ENCODE peak calls at places on chromosomes 2 and 18, in four cellular contexts. One of them, this sample, is unnamed.

GRCh38 chr18:79712206-79712857 is 32.7 kb downstream of the CTDP1 start:
- DNase-seq in A549: no peak
- DNase-seq in GM12878: no peak
- DNase-seq in HepG2: no peak
- DNase-seq in this sample: no peak

GRCh38 chr2:9467687-9468086 is 6.7 kb upstream of the IAH1 start:
- DNase-seq in A549: no peak
- DNase-seq in GM12878: no peak
- DNase-seq in HepG2: no peak
- DNase-seq in this sample: no peak

GRCh38 chr18:6482198-6482977 is 67.7 kb upstream of the L3MBTL4 start:
- DNase-seq in A549: peak
- DNase-seq in GM12878: no peak
- DNase-seq in HepG2: peak
- DNase-seq in this sample: peak

GRCh38 chr2:240325006-240325653 is 110.3 kb upstream of the GPC1 start:
- DNase-seq in A549: no peak
- DNase-seq in GM12878: no peak
- DNase-seq in HepG2: no peak
- DNase-seq in this sample: no peak

GRCh38 chr2:83112863-83113262 is 1346.2 kb downstream of the SUCLG1 start:
- DNase-seq in A549: no peak
- DNase-seq in GM12878: no peak
- DNase-seq in HepG2: no peak
- DNase-seq in this sample: no peak

GRCh38 chr18:32049393-32050161 is 31.0 kb downstream of the RNF125 start:
- DNase-seq in A549: no peak
- DNase-seq in GM12878: no peak
- DNase-seq in HepG2: no peak
- DNase-seq in this sample: no peak

GRCh38 chr2:237451582-237452469 is 35.2 kb upstream of the MLPH start:
- DNase-seq in A549: no peak
- DNase-seq in GM12878: no peak
- DNase-seq in HepG2: no peak
- DNase-seq in this sample: no peak

GRCh38 chr18:11411021-11411420 is 198.4 kb upstream of the SLC35G4 start:
- DNase-seq in A549: no peak
- DNase-seq in GM12878: no peak
- DNase-seq in HepG2: no peak
- DNase-seq in this sample: no peak

GRCh38 chr2:26164231-26164630 is 8.7 kb upstream of the GAREM2 start:
- DNase-seq in A549: no peak
- DNase-seq in GM12878: no peak
- DNase-seq in HepG2: no peak
- DNase-seq in this sample: no peak

GRCh38 chr2:157192445-157193423 is 64.8 kb upstream of the GALNT5 start:
- DNase-seq in A549: no peak
- DNase-seq in GM12878: no peak
- DNase-seq in HepG2: no peak
- DNase-seq in this sample: no peak

GRCh38 chr2:31539505-31539904 is 41.2 kb downstream of the SRD5A2 start:
- DNase-seq in A549: no peak
- DNase-seq in GM12878: no peak
- DNase-seq in HepG2: no peak
- DNase-seq in this sample: no peak

GRCh38 chr18:71336811-71337210 is 1048.0 kb downstream of the SOCS6 start:
- DNase-seq in A549: no peak
- DNase-seq in GM12878: no peak
- DNase-seq in HepG2: no peak
- DNase-seq in this sample: no peak

GRCh38 chr2:160246356-160246755 is 46.3 kb upstream of the ITGB6 start:
- DNase-seq in A549: no peak
- DNase-seq in GM12878: no peak
- DNase-seq in HepG2: no peak
- DNase-seq in this sample: no peak

GRCh38 chr2:235050992-235051351 is 99.2 kb downstream of the SH3BP4 start:
- DNase-seq in A549: no peak
- DNase-seq in GM12878: no peak
- DNase-seq in HepG2: peak
- DNase-seq in this sample: peak

GRCh38 chr2:42567806-42568429 is 514 bp upstream of the MTA3 start:
- DNase-seq in A549: peak
- DNase-seq in GM12878: peak
- DNase-seq in HepG2: peak
- DNase-seq in this sample: no peak

GRCh38 chr2:37671816-37672103 is 318 bp upstream of the CDC42EP3 start:
- DNase-seq in A549: peak
- DNase-seq in GM12878: no peak
- DNase-seq in HepG2: no peak
- DNase-seq in this sample: no peak

GRCh38 chr18:2572892-2573291 is 1.5 kb downstream of the NDC80 start:
- DNase-seq in A549: no peak
- DNase-seq in GM12878: no peak
- DNase-seq in HepG2: no peak
- DNase-seq in this sample: peak

GRCh38 chr2:71347517-71347916 is 15.9 kb downstream of the ZNF638 start:
- DNase-seq in A549: no peak
- DNase-seq in GM12878: no peak
- DNase-seq in HepG2: no peak
- DNase-seq in this sample: peak

GRCh38 chr2:126754240-126755004 is 98.5 kb downstream of the GYPC start:
- DNase-seq in A549: no peak
- DNase-seq in GM12878: no peak
- DNase-seq in HepG2: no peak
- DNase-seq in this sample: no peak

GRCh38 chr2:14827226-14828023 is 194.9 kb downstream of the LRATD1 start:
- DNase-seq in A549: no peak
- DNase-seq in GM12878: no peak
- DNase-seq in HepG2: no peak
- DNase-seq in this sample: no peak

GRCh38 chr2:1556776-1557466 is 143.7 kb downstream of the TPO start:
- DNase-seq in A549: peak
- DNase-seq in GM12878: no peak
- DNase-seq in HepG2: peak
- DNase-seq in this sample: no peak

GRCh38 chr2:29006092-29006985 is 25.2 kb downstream of the TOGARAM2 start:
- DNase-seq in A549: no peak
- DNase-seq in GM12878: no peak
- DNase-seq in HepG2: no peak
- DNase-seq in this sample: no peak

GRCh38 chr2:218569038-218569431 is 396 bp downstream of the CNOT9 start:
- DNase-seq in A549: peak
- DNase-seq in GM12878: no peak
- DNase-seq in HepG2: peak
- DNase-seq in this sample: peak

GRCh38 chr2:9379372-9379725 is 44.0 kb downstream of the ITGB1BP1 start:
- DNase-seq in A549: no peak
- DNase-seq in GM12878: no peak
- DNase-seq in HepG2: no peak
- DNase-seq in this sample: no peak

GRCh38 chr2:229852565-229852964 is 69.2 kb downstream of the TRIP12 start:
- DNase-seq in A549: no peak
- DNase-seq in GM12878: peak
- DNase-seq in HepG2: no peak
- DNase-seq in this sample: peak

GRCh38 chr2:121709776-121710469 is 26.8 kb downstream of the NIFK start:
- DNase-seq in A549: no peak
- DNase-seq in GM12878: no peak
- DNase-seq in HepG2: no peak
- DNase-seq in this sample: no peak
- TF ChIP-seq EP300 in A549: no peak
- TF ChIP-seq EP300 in GM12878: no peak
- TF ChIP-seq EP300 in HepG2: no peak
- TF ChIP-seq EP300 in this sample: no peak

DNA sequence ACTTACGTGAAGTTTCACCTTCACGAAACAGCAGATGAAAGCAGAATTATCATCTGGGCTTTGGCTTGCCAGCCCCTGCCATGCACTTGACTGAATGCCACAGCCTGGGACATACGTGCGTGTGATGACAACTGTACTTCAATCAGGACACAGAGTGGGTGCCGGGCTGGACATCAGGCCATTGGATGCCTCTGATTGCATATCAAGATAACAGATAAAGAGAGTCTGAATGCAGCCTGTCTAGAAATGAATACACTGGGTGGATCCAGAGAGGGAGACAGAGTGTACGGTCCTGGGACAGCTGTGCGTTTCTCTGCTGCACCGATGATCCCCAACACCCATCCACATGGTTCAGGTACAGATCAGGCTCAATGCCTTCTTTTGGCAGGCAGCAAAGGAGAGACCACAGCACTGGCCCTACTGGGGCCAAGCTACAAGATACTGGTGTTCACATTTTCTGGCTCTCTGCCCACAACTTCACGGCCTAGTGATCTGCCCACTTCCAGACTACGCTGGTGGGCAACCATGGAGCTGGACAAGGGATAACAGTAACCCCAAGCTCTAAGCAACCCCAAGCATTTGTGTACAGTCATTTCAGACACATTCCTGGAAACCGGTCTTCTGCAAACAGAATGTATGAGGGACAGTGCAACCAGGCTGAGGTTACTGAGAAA is 35.6 kb downstream of the FBLN7 start:
- DNase-seq in A549: no peak
- DNase-seq in GM12878: no peak
- DNase-seq in HepG2: peak
- DNase-seq in this sample: no peak
- TF ChIP-seq POLR2AphosphoS2 in A549: no peak
- TF ChIP-seq POLR2AphosphoS2 in GM12878: no peak
- TF ChIP-seq POLR2AphosphoS2 in HepG2: no peak
- TF ChIP-seq POLR2AphosphoS2 in this sample: no peak

GRCh38 chr18:8773980-8774379 is 68.6 kb downstream of the MTCL1 start:
- DNase-seq in A549: no peak
- DNase-seq in GM12878: no peak
- DNase-seq in HepG2: no peak
- DNase-seq in this sample: no peak
- TF ChIP-seq EP300 in A549: no peak
- TF ChIP-seq EP300 in GM12878: no peak
- TF ChIP-seq EP300 in HepG2: no peak
- TF ChIP-seq EP300 in this sample: no peak

GRCh38 chr2:2646312-2647051 is 315.4 kb upstream of the MYT1L start:
- DNase-seq in A549: no peak
- DNase-seq in GM12878: no peak
- DNase-seq in HepG2: no peak
- DNase-seq in this sample: no peak
- TF ChIP-seq POLR2AphosphoS2 in A549: no peak
- TF ChIP-seq POLR2AphosphoS2 in GM12878: no peak
- TF ChIP-seq POLR2AphosphoS2 in HepG2: no peak
- TF ChIP-seq POLR2AphosphoS2 in this sample: no peak

GRCh38 chr2:122236152-122236892 is 480.9 kb downstream of the TSN start:
- DNase-seq in A549: peak
- DNase-seq in GM12878: no peak
- DNase-seq in HepG2: no peak
- DNase-seq in this sample: no peak
- TF ChIP-seq EP300 in A549: peak
- TF ChIP-seq EP300 in GM12878: no peak
- TF ChIP-seq EP300 in HepG2: no peak
- TF ChIP-seq EP300 in this sample: no peak